ENCODE peak calls at places on chromosomes 3 and 15, in seven cellular contexts. One of them, this sample, is unnamed.
A peak's percentile ranks its signal among the peaks of the same experiment; 100 is the strongest.

GRCh38 chr15:36347272-36347864 is 232.1 kb upstream of the CDIN1 start:
- DNase-seq in HCT116: no peak
- DNase-seq in NT2/D1: no peak
- DNase-seq in IMR-90: no peak
- DNase-seq in colonic mucosa: no peak
- DNase-seq in HepG2: no peak
- DNase-seq in astrocyte: no peak
- DNase-seq in this sample: no peak

GRCh38 chr3:141279074-141279945 is 47.7 kb downstream of the PXYLP1 start:
- DNase-seq in HCT116: no peak
- DNase-seq in astrocyte: peak; percentile 17
- DNase-seq in NT2/D1: no peak
- DNase-seq in HepG2: peak; percentile 23
- DNase-seq in colonic mucosa: no peak
- DNase-seq in IMR-90: peak; percentile 50
- DNase-seq in this sample: no peak

GRCh38 chr15:90979582-90979981 is 14.8 kb downstream of the PRC1 start:
- DNase-seq in NT2/D1: no peak
- DNase-seq in astrocyte: no peak
- DNase-seq in IMR-90: peak; percentile 12
- DNase-seq in HepG2: no peak
- DNase-seq in colonic mucosa: no peak
- DNase-seq in HCT116: no peak
- DNase-seq in this sample: no peak

GRCh38 chr15:91864669-91865068 is 11.2 kb downstream of the SLCO3A1 start:
- DNase-seq in colonic mucosa: no peak
- DNase-seq in HCT116: no peak
- DNase-seq in IMR-90: no peak
- DNase-seq in HepG2: no peak
- DNase-seq in NT2/D1: no peak
- DNase-seq in astrocyte: no peak
- DNase-seq in this sample: no peak

GRCh38 chr3:143333367-143333766 is 213.8 kb downstream of the CHST2 start:
- DNase-seq in HepG2: no peak
- DNase-seq in NT2/D1: no peak
- DNase-seq in colonic mucosa: no peak
- DNase-seq in IMR-90: no peak
- DNase-seq in HCT116: no peak
- DNase-seq in astrocyte: no peak
- DNase-seq in this sample: no peak

GRCh38 chr15:55250951-55251350 is 38.7 kb downstream of the RAB27A start:
- DNase-seq in astrocyte: no peak
- DNase-seq in IMR-90: no peak
- DNase-seq in NT2/D1: no peak
- DNase-seq in HepG2: no peak
- DNase-seq in colonic mucosa: no peak
- DNase-seq in HCT116: no peak
- DNase-seq in this sample: no peak

GRCh38 chr3:40109641-40110490 is 199.6 kb upstream of the EIF1B start:
- DNase-seq in astrocyte: no peak
- DNase-seq in IMR-90: no peak
- DNase-seq in colonic mucosa: no peak
- DNase-seq in HCT116: no peak
- DNase-seq in NT2/D1: peak; percentile 67
- DNase-seq in HepG2: peak; percentile 24
- DNase-seq in this sample: no peak

GRCh38 chr15:90912770-90913075 is 9.6 kb downstream of the MAN2A2 start:
- DNase-seq in HCT116: no peak
- DNase-seq in HepG2: no peak
- DNase-seq in NT2/D1: no peak
- DNase-seq in colonic mucosa: no peak
- DNase-seq in astrocyte: no peak
- DNase-seq in IMR-90: no peak
- DNase-seq in this sample: no peak

GRCh38 chr3:169998668-169999131 is 32.1 kb downstream of the SEC62 start:
- DNase-seq in IMR-90: peak; percentile 99
- DNase-seq in astrocyte: peak; percentile 80
- DNase-seq in HCT116: no peak
- DNase-seq in NT2/D1: no peak
- DNase-seq in colonic mucosa: no peak
- DNase-seq in HepG2: peak; percentile 76
- DNase-seq in this sample: no peak

GRCh38 chr3:147735662-147736061 is 326.5 kb downstream of the ZIC1 start:
- DNase-seq in colonic mucosa: no peak
- DNase-seq in HCT116: no peak
- DNase-seq in NT2/D1: no peak
- DNase-seq in IMR-90: no peak
- DNase-seq in astrocyte: peak; percentile 25
- DNase-seq in HepG2: no peak
- DNase-seq in this sample: no peak

GRCh38 chr3:167876603-167877325 is 141.2 kb downstream of the SERPINI1 start:
- DNase-seq in NT2/D1: no peak
- DNase-seq in colonic mucosa: no peak
- DNase-seq in HepG2: no peak
- DNase-seq in astrocyte: peak; percentile 91
- DNase-seq in IMR-90: peak; percentile 56
- DNase-seq in HCT116: peak; percentile 15
- DNase-seq in this sample: no peak

GRCh38 chr3:101639280-101639963 is 37.5 kb downstream of the ZBTB11 start:
- DNase-seq in IMR-90: no peak
- DNase-seq in NT2/D1: no peak
- DNase-seq in colonic mucosa: no peak
- DNase-seq in HepG2: no peak
- DNase-seq in astrocyte: no peak
- DNase-seq in HCT116: no peak
- DNase-seq in this sample: no peak

GRCh38 chr3:53804697-53805462 is 41.3 kb downstream of the CHDH start:
- DNase-seq in IMR-90: peak; percentile 80
- DNase-seq in colonic mucosa: no peak
- DNase-seq in NT2/D1: peak; percentile 70
- DNase-seq in HepG2: no peak
- DNase-seq in astrocyte: peak; percentile 67
- DNase-seq in HCT116: peak; percentile 8
- DNase-seq in this sample: no peak

GRCh38 chr15:73305331-73306211 is 63.2 kb downstream of the HCN4 start:
- DNase-seq in IMR-90: peak; percentile 65
- DNase-seq in HCT116: peak; percentile 61
- DNase-seq in HepG2: peak; percentile 57
- DNase-seq in astrocyte: peak; percentile 46
- DNase-seq in NT2/D1: peak; percentile 71
- DNase-seq in colonic mucosa: peak; percentile 28
- DNase-seq in this sample: no peak

GRCh38 chr3:46835059-46835458 is 28.2 kb downstream of the MYL3 start:
- DNase-seq in astrocyte: no peak
- DNase-seq in IMR-90: no peak
- DNase-seq in NT2/D1: no peak
- DNase-seq in HCT116: no peak
- DNase-seq in colonic mucosa: no peak
- DNase-seq in HepG2: no peak
- DNase-seq in this sample: no peak

GRCh38 chr3:24451461-24452099 is 43.1 kb downstream of the THRB start:
- DNase-seq in astrocyte: no peak
- DNase-seq in NT2/D1: no peak
- DNase-seq in colonic mucosa: peak; percentile 83
- DNase-seq in HepG2: peak; percentile 99
- DNase-seq in HCT116: no peak
- DNase-seq in IMR-90: no peak
- DNase-seq in this sample: no peak

GRCh38 chr3:66748175-66748876 is 247.5 kb upstream of the LRIG1 start:
- DNase-seq in colonic mucosa: no peak
- DNase-seq in IMR-90: no peak
- DNase-seq in astrocyte: no peak
- DNase-seq in NT2/D1: no peak
- DNase-seq in HepG2: no peak
- DNase-seq in HCT116: no peak
- DNase-seq in this sample: no peak

DNA sequence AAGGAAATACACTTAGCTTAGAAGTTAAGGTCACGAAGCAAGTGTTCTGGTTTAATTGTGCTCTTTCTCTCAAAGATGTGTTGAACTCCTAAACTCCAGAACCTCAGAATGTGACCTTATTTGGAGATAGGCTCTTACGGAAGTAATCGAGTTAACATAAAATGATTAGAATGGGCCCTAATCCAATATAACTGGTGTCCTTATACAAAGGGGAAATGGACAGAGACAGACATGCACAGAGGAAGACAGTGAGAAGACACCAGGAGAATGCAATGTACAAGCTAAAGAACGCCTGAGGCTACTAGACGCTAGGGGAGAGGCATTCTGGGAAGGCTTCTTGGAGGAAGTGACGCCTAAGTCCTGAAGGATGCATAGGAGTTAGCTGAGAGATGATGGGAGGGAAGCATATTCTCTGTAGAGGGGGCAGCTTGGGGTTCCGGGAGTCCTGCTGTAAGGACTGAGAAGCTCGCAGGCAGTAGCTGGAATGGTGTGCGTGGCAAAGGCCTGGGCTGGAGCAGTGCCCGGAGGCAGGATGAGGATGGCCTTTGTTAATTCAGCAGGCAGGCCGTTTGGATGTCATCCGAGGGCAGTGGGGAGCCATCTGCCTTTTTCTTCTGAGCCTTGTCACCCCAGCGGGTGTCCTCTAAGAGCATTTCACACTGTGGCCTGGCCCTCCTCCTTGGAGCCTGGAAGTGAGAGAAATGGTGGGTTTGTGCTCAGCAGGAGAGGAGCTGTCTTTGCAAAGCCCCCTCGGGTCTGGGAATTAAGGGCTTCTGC is 513.4 kb downstream of the SHQ1 start:
- DNase-seq in NT2/D1: peak; percentile 91
- DNase-seq in HCT116: no peak
- DNase-seq in colonic mucosa: no peak
- DNase-seq in HepG2: no peak
- DNase-seq in astrocyte: no peak
- DNase-seq in IMR-90: no peak
- DNase-seq in this sample: no peak
- H3K9ac ChIP-seq in NT2/D1: no peak overlapping the region
- H3K9ac ChIP-seq in HCT116: no peak overlapping the region
- H3K9ac ChIP-seq in colonic mucosa: no peak overlapping the region
- H3K9ac ChIP-seq in HepG2: no peak overlapping the region
- H3K9ac ChIP-seq in astrocyte: no peak overlapping the region
- H3K9ac ChIP-seq in IMR-90: no peak overlapping the region
- H3K9ac ChIP-seq in this sample: no peak overlapping the region

GRCh38 chr3:45413172-45413765 is 24.9 kb downstream of the LARS2 start:
- DNase-seq in HCT116: no peak
- DNase-seq in colonic mucosa: no peak
- DNase-seq in NT2/D1: no peak
- DNase-seq in astrocyte: no peak
- DNase-seq in HepG2: no peak
- DNase-seq in IMR-90: no peak
- DNase-seq in this sample: no peak
- H3K9ac ChIP-seq in HCT116: no peak overlapping the region
- H3K9ac ChIP-seq in colonic mucosa: no peak overlapping the region
- H3K9ac ChIP-seq in NT2/D1: no peak overlapping the region
- H3K9ac ChIP-seq in astrocyte: no peak overlapping the region
- H3K9ac ChIP-seq in HepG2: no peak overlapping the region
- H3K9ac ChIP-seq in IMR-90: no peak overlapping the region
- H3K9ac ChIP-seq in this sample: no peak overlapping the region

DNA sequence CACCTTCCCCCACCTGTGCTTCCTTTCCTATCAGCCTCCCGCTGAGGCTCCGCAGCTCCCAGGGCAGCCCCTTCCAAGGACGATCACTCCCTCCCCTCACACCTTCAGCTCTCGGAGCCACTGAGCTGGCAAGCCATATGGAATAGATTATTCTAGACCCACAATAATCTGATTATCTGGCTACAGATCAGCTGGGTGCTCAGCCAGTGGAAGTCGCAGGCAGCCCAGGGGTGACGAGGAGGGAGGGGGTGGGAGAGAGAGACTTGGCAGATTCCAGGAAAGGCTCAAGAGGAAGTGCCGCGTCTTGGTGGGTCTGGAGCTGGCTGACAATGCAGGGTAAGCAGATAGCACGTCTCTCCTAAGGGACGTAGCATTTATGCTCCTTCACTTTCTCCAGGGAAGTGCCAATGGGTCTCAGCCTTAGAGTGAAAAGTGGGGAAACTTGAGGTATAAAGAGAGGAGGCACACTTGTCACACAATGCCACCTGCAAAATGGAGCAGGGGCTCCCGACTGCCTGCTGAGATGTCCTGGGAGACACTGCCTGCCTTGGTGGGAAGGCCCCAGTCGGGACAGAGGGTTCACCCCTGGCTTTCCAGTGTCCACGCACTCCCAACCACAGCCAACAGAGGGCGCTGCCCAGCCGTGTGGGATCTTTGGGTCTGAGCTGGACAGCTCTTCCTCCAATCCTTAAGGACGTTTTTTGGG is 9.4 kb upstream of the MESP1 start:
- DNase-seq in HCT116: peak; percentile 39
- DNase-seq in IMR-90: peak; percentile 57
- DNase-seq in colonic mucosa: peak; percentile 94
- DNase-seq in HepG2: peak; percentile 61
- DNase-seq in astrocyte: peak; percentile 17
- DNase-seq in NT2/D1: peak; percentile 61
- DNase-seq in this sample: no peak
- H3K9ac ChIP-seq in HCT116: no peak overlapping the region
- H3K9ac ChIP-seq in IMR-90: no peak overlapping the region
- H3K9ac ChIP-seq in colonic mucosa: no peak overlapping the region
- H3K9ac ChIP-seq in HepG2: no peak overlapping the region
- H3K9ac ChIP-seq in astrocyte: no peak overlapping the region
- H3K9ac ChIP-seq in NT2/D1: no peak overlapping the region
- H3K9ac ChIP-seq in this sample: no peak overlapping the region

GRCh38 chr15:71056111-71056510 is 59.2 kb upstream of the THSD4 start:
- DNase-seq in colonic mucosa: no peak
- DNase-seq in HepG2: no peak
- DNase-seq in NT2/D1: no peak
- DNase-seq in IMR-90: no peak
- DNase-seq in astrocyte: no peak
- DNase-seq in HCT116: no peak
- DNase-seq in this sample: no peak

GRCh38 chr15:71057143-71057542 is 58.1 kb upstream of the THSD4 start:
- DNase-seq in HepG2: no peak
- DNase-seq in colonic mucosa: no peak
- DNase-seq in NT2/D1: no peak
- DNase-seq in astrocyte: no peak
- DNase-seq in IMR-90: no peak
- DNase-seq in HCT116: no peak
- DNase-seq in this sample: no peak

GRCh38 chr15:71057581-71057980 is 57.7 kb upstream of the THSD4 start:
- DNase-seq in IMR-90: no peak
- DNase-seq in NT2/D1: no peak
- DNase-seq in HepG2: no peak
- DNase-seq in astrocyte: no peak
- DNase-seq in colonic mucosa: no peak
- DNase-seq in HCT116: no peak
- DNase-seq in this sample: no peak

GRCh38 chr15:71055461-71055860 is 59.8 kb upstream of the THSD4 start:
- DNase-seq in astrocyte: peak; percentile 58
- DNase-seq in HCT116: no peak
- DNase-seq in HepG2: no peak
- DNase-seq in NT2/D1: no peak
- DNase-seq in colonic mucosa: no peak
- DNase-seq in IMR-90: peak; percentile 80
- DNase-seq in this sample: no peak

DNA sequence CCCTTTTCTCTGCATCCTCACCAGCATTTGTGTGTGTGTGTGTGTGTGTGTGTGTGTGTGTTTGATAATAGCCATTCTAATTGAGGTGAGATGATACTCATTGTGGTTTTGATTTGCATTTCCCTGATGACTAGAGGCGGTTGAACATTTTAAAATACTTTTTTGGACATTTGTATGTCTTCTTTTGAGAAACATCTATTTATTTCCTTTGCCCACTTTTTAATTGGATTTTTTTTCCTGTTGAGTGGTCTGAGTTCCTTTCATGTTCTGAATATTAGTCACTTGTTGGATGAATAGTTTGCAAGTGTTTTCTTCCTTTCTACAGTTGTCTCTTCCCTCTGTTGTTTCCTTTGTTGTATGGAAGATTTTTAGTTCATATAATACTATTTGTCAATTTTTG is 54.3 kb upstream of the THSD4 start:
- DNase-seq in IMR-90: peak; percentile 49
- DNase-seq in HCT116: no peak
- DNase-seq in astrocyte: peak; percentile 65
- DNase-seq in colonic mucosa: no peak
- DNase-seq in HepG2: no peak
- DNase-seq in NT2/D1: no peak
- DNase-seq in this sample: no peak
- H3K9ac ChIP-seq in IMR-90: no peak overlapping the region
- H3K9ac ChIP-seq in HCT116: no peak overlapping the region
- H3K9ac ChIP-seq in astrocyte: no peak overlapping the region
- H3K9ac ChIP-seq in colonic mucosa: no peak overlapping the region
- H3K9ac ChIP-seq in HepG2: no peak overlapping the region
- H3K9ac ChIP-seq in NT2/D1: no peak overlapping the region
- H3K9ac ChIP-seq in this sample: no peak overlapping the region